ENCODE peak calls at places on chromosomes 11 and 22, in seven cellular contexts. One of them, this sample, is unnamed.

GRCh38 chr11:90803781-90804180 is 580.9 kb upstream of the CHORDC1 start:
- DNase-seq in fibroblast of lung: no peak
- DNase-seq in GM23338: no peak
- DNase-seq in A549: no peak
- DNase-seq in CD8-positive, alpha-beta T cell: no peak
- DNase-seq in adipocyte: no peak
- DNase-seq in T-helper 1 cell: no peak
- DNase-seq in this sample: no peak

GRCh38 chr11:59173080-59173963 is 1.4 kb downstream of the DTX4 start:
- DNase-seq in fibroblast of lung: no peak
- DNase-seq in GM23338: peak
- DNase-seq in A549: no peak
- DNase-seq in CD8-positive, alpha-beta T cell: no peak
- DNase-seq in adipocyte: peak
- DNase-seq in T-helper 1 cell: no peak
- DNase-seq in this sample: no peak

GRCh38 chr11:63537293-63538101 is 889 bp downstream of the PLAAT4 start:
- DNase-seq in fibroblast of lung: peak
- DNase-seq in GM23338: no peak
- DNase-seq in A549: no peak
- DNase-seq in CD8-positive, alpha-beta T cell: no peak
- DNase-seq in adipocyte: peak
- DNase-seq in T-helper 1 cell: no peak
- DNase-seq in this sample: no peak

GRCh38 chr11:80916180-80916811 is 1475.5 kb upstream of the TENM4 start:
- DNase-seq in fibroblast of lung: no peak
- DNase-seq in GM23338: no peak
- DNase-seq in A549: no peak
- DNase-seq in CD8-positive, alpha-beta T cell: no peak
- DNase-seq in adipocyte: no peak
- DNase-seq in T-helper 1 cell: no peak
- DNase-seq in this sample: no peak

GRCh38 chr11:44623716-44624491 is 58.4 kb downstream of the CD82 start:
- DNase-seq in fibroblast of lung: no peak
- DNase-seq in GM23338: no peak
- DNase-seq in A549: no peak
- DNase-seq in CD8-positive, alpha-beta T cell: no peak
- DNase-seq in adipocyte: no peak
- DNase-seq in T-helper 1 cell: no peak
- DNase-seq in this sample: no peak

GRCh38 chr11:75815345-75815983 is 454 bp downstream of the UVRAG start:
- DNase-seq in fibroblast of lung: peak
- DNase-seq in GM23338: peak
- DNase-seq in A549: peak
- DNase-seq in CD8-positive, alpha-beta T cell: no peak
- DNase-seq in adipocyte: peak
- DNase-seq in T-helper 1 cell: peak
- DNase-seq in this sample: no peak

GRCh38 chr11:72684236-72684912 is 10.2 kb upstream of the PDE2A start:
- DNase-seq in fibroblast of lung: peak
- DNase-seq in GM23338: peak
- DNase-seq in A549: peak
- DNase-seq in CD8-positive, alpha-beta T cell: no peak
- DNase-seq in adipocyte: peak
- DNase-seq in T-helper 1 cell: peak
- DNase-seq in this sample: peak

GRCh38 chr11:5280582-5281102 is 10.9 kb upstream of the HBE1 start:
- DNase-seq in fibroblast of lung: peak
- DNase-seq in GM23338: peak
- DNase-seq in A549: peak
- DNase-seq in CD8-positive, alpha-beta T cell: no peak
- DNase-seq in adipocyte: peak
- DNase-seq in T-helper 1 cell: no peak
- DNase-seq in this sample: peak

GRCh38 chr11:97860237-97860636 is 1160.5 kb upstream of the CNTN5 start:
- DNase-seq in fibroblast of lung: no peak
- DNase-seq in GM23338: no peak
- DNase-seq in A549: no peak
- DNase-seq in CD8-positive, alpha-beta T cell: no peak
- DNase-seq in adipocyte: no peak
- DNase-seq in T-helper 1 cell: no peak
- DNase-seq in this sample: no peak

GRCh38 chr22:32565002-32565339 is 90.4 kb downstream of the FBXO7 start:
- DNase-seq in fibroblast of lung: no peak
- DNase-seq in GM23338: no peak
- DNase-seq in A549: no peak
- DNase-seq in CD8-positive, alpha-beta T cell: no peak
- DNase-seq in adipocyte: no peak
- DNase-seq in T-helper 1 cell: no peak
- DNase-seq in this sample: no peak

GRCh38 chr11:85541683-85542082 is 85.5 kb downstream of the DLG2 start:
- DNase-seq in fibroblast of lung: no peak
- DNase-seq in GM23338: peak
- DNase-seq in A549: no peak
- DNase-seq in CD8-positive, alpha-beta T cell: no peak
- DNase-seq in adipocyte: no peak
- DNase-seq in T-helper 1 cell: no peak
- DNase-seq in this sample: no peak

GRCh38 chr11:498297-499181 is 8.5 kb downstream of the RNH1 start:
- DNase-seq in fibroblast of lung: no peak
- DNase-seq in GM23338: no peak
- DNase-seq in A549: no peak
- DNase-seq in CD8-positive, alpha-beta T cell: no peak
- DNase-seq in adipocyte: no peak
- DNase-seq in T-helper 1 cell: no peak
- DNase-seq in this sample: no peak

GRCh38 chr11:93522448-93522847 is 20.7 kb downstream of the SMCO4 start:
- DNase-seq in fibroblast of lung: no peak
- DNase-seq in GM23338: no peak
- DNase-seq in A549: no peak
- DNase-seq in CD8-positive, alpha-beta T cell: no peak
- DNase-seq in adipocyte: no peak
- DNase-seq in T-helper 1 cell: no peak
- DNase-seq in this sample: no peak

GRCh38 chr11:1400168-1401000 is 10.7 kb downstream of the BRSK2 start:
- DNase-seq in fibroblast of lung: no peak
- DNase-seq in GM23338: no peak
- DNase-seq in A549: no peak
- DNase-seq in CD8-positive, alpha-beta T cell: no peak
- DNase-seq in adipocyte: no peak
- DNase-seq in T-helper 1 cell: no peak
- DNase-seq in this sample: no peak

GRCh38 chr11:126799974-126800373 is 200.6 kb downstream of the KIRREL3 start:
- DNase-seq in fibroblast of lung: no peak
- DNase-seq in GM23338: no peak
- DNase-seq in A549: no peak
- DNase-seq in CD8-positive, alpha-beta T cell: no peak
- DNase-seq in adipocyte: peak
- DNase-seq in T-helper 1 cell: no peak
- DNase-seq in this sample: no peak

GRCh38 chr11:117438371-117439000 is 110.8 kb downstream of the CEP164 start:
- DNase-seq in fibroblast of lung: no peak
- DNase-seq in GM23338: no peak
- DNase-seq in A549: no peak
- DNase-seq in CD8-positive, alpha-beta T cell: no peak
- DNase-seq in adipocyte: no peak
- DNase-seq in T-helper 1 cell: no peak
- DNase-seq in this sample: no peak

GRCh38 chr11:118889796-118890195 is 6.1 kb downstream of the CXCR5 start:
- DNase-seq in fibroblast of lung: no peak
- DNase-seq in GM23338: no peak
- DNase-seq in A549: no peak
- DNase-seq in CD8-positive, alpha-beta T cell: no peak
- DNase-seq in adipocyte: peak
- DNase-seq in T-helper 1 cell: no peak
- DNase-seq in this sample: no peak

GRCh38 chr22:27919943-27920755 is 1.1 kb upstream of the PITPNB start:
- DNase-seq in fibroblast of lung: peak
- DNase-seq in GM23338: peak
- DNase-seq in A549: peak
- DNase-seq in CD8-positive, alpha-beta T cell: no peak
- DNase-seq in adipocyte: peak
- DNase-seq in T-helper 1 cell: no peak
- DNase-seq in this sample: no peak

GRCh38 chr22:50178871-50179869 is 6.5 kb upstream of the TRABD start:
- DNase-seq in fibroblast of lung: no peak
- DNase-seq in GM23338: no peak
- DNase-seq in A549: no peak
- DNase-seq in CD8-positive, alpha-beta T cell: no peak
- DNase-seq in adipocyte: no peak
- DNase-seq in T-helper 1 cell: no peak
- DNase-seq in this sample: no peak

GRCh38 chr11:134626032-134626431 is 214.0 kb upstream of the B3GAT1 start:
- DNase-seq in fibroblast of lung: no peak
- DNase-seq in GM23338: no peak
- DNase-seq in A549: no peak
- DNase-seq in CD8-positive, alpha-beta T cell: no peak
- DNase-seq in adipocyte: no peak
- DNase-seq in T-helper 1 cell: no peak
- DNase-seq in this sample: no peak

GRCh38 chr11:118631109-118631508 is 23.7 kb downstream of the PHLDB1 start:
- DNase-seq in fibroblast of lung: no peak
- DNase-seq in GM23338: no peak
- DNase-seq in A549: no peak
- DNase-seq in CD8-positive, alpha-beta T cell: no peak
- DNase-seq in adipocyte: no peak
- DNase-seq in T-helper 1 cell: no peak
- DNase-seq in this sample: no peak

GRCh38 chr11:26087095-26087935 is 244.6 kb upstream of the ANO3 start:
- DNase-seq in fibroblast of lung: no peak
- DNase-seq in GM23338: no peak
- DNase-seq in A549: no peak
- DNase-seq in CD8-positive, alpha-beta T cell: no peak
- DNase-seq in adipocyte: no peak
- DNase-seq in T-helper 1 cell: no peak
- DNase-seq in this sample: no peak

GRCh38 chr11:67465190-67465522 is 3.9 kb downstream of the TMEM134 start:
- DNase-seq in fibroblast of lung: no peak
- DNase-seq in GM23338: peak
- DNase-seq in A549: no peak
- DNase-seq in CD8-positive, alpha-beta T cell: no peak
- DNase-seq in adipocyte: no peak
- DNase-seq in T-helper 1 cell: no peak
- DNase-seq in this sample: no peak

GRCh38 chr11:77636738-77637344 is 753 bp downstream of the CLNS1A start:
- DNase-seq in fibroblast of lung: no peak
- DNase-seq in GM23338: peak
- DNase-seq in A549: no peak
- DNase-seq in CD8-positive, alpha-beta T cell: no peak
- DNase-seq in adipocyte: peak
- DNase-seq in T-helper 1 cell: no peak
- DNase-seq in this sample: peak

GRCh38 chr22:28841111-28841510 is 40.7 kb upstream of the XBP1 start:
- DNase-seq in fibroblast of lung: no peak
- DNase-seq in GM23338: no peak
- DNase-seq in A549: no peak
- DNase-seq in CD8-positive, alpha-beta T cell: no peak
- DNase-seq in adipocyte: no peak
- DNase-seq in T-helper 1 cell: no peak
- DNase-seq in this sample: no peak

GRCh38 chr11:66221012-66221411 is 47.4 kb upstream of the RAB1B start:
- DNase-seq in fibroblast of lung: no peak
- DNase-seq in GM23338: no peak
- DNase-seq in A549: no peak
- DNase-seq in CD8-positive, alpha-beta T cell: no peak
- DNase-seq in adipocyte: no peak
- DNase-seq in T-helper 1 cell: no peak
- DNase-seq in this sample: no peak

GRCh38 chr11:119460582-119460981 is 37.6 kb upstream of the THY1 start:
- DNase-seq in fibroblast of lung: peak
- DNase-seq in GM23338: no peak
- DNase-seq in A549: no peak
- DNase-seq in CD8-positive, alpha-beta T cell: no peak
- DNase-seq in adipocyte: peak
- DNase-seq in T-helper 1 cell: no peak
- DNase-seq in this sample: no peak

GRCh38 chr11:66050581-66051231 is 1.5 kb upstream of the SF3B2 start:
- DNase-seq in fibroblast of lung: no peak
- DNase-seq in GM23338: peak
- DNase-seq in A549: peak
- DNase-seq in CD8-positive, alpha-beta T cell: no peak
- DNase-seq in adipocyte: no peak
- DNase-seq in T-helper 1 cell: no peak
- DNase-seq in this sample: no peak

GRCh38 chr11:134022748-134023147 is 46.1 kb upstream of the JAM3 start:
- DNase-seq in fibroblast of lung: no peak
- DNase-seq in GM23338: no peak
- DNase-seq in A549: no peak
- DNase-seq in CD8-positive, alpha-beta T cell: no peak
- DNase-seq in adipocyte: no peak
- DNase-seq in T-helper 1 cell: no peak
- DNase-seq in this sample: no peak

GRCh38 chr11:19806251-19806650 is 93.6 kb downstream of the NAV2 start:
- DNase-seq in fibroblast of lung: no peak
- DNase-seq in GM23338: no peak
- DNase-seq in A549: no peak
- DNase-seq in CD8-positive, alpha-beta T cell: no peak
- DNase-seq in adipocyte: no peak
- DNase-seq in T-helper 1 cell: no peak
- DNase-seq in this sample: no peak

GRCh38 chr11:36014906-36015305 is 71.0 kb downstream of the LDLRAD3 start:
- DNase-seq in fibroblast of lung: no peak
- DNase-seq in GM23338: no peak
- DNase-seq in A549: no peak
- DNase-seq in CD8-positive, alpha-beta T cell: no peak
- DNase-seq in adipocyte: no peak
- DNase-seq in T-helper 1 cell: no peak
- DNase-seq in this sample: no peak

This sample was measured in COLO829.